ENCODE peak calls at places on chromosomes 13 and 19, in eight cellular contexts. O is adipocyte, K is mesenchymal stem cell, S is K562, F is psoas muscle, Z is heart right ventricle, I is lower lobe of right lung, G is ovary. B is an unnamed sample. For H3K4me1, the result is how much of the 10 kb centered on the place peaks cover.

GRCh38 chr13:72383646-72384045 is 343.8 kb downstream of the MZT1 start:
- DNase-seq in O (no peak), K (peak), S (no peak), F (no peak), Z (no peak), I (no peak), G (no peak), B (no peak)

GRCh38 chr13:36188446-36188845 is 25.9 kb downstream of the SOHLH2 start:
- DNase-seq in O (no peak), K (no peak), S (no peak), F (no peak), Z (no peak), I (no peak), G (no peak), B (no peak)

GRCh38 chr19:45506991-45507863 is at the start of gene VASP:
- DNase-seq in O (peak), K (peak), S (peak), F (peak), Z (peak), I (peak), G (peak), B (peak)

GRCh38 chr19:7831452-7831851 is 1.4 kb downstream of the EVI5L start:
- DNase-seq in O (peak), K (peak), S (peak), F (no peak), Z (no peak), I (no peak), G (no peak), B (peak)

GRCh38 chr19:34220472-34221063 is 33.8 kb upstream of the GARRE1 start:
- DNase-seq in O (peak), K (peak), S (peak), F (no peak), Z (peak), I (no peak), G (no peak), B (peak)

GRCh38 chr13:20566917-20567755 is at the start of gene IFT88:
- DNase-seq in O (peak), K (peak), S (peak), F (peak), Z (peak), I (peak), G (peak), B (peak)

GRCh38 chr13:21949818-21950429 is 279.1 kb downstream of the FGF9 start:
- DNase-seq in O (no peak), K (peak), S (no peak), F (no peak), Z (no peak), I (no peak), G (no peak), B (no peak)

GRCh38 chr13:113216165-113217056 is 7.0 kb downstream of the CUL4A start:
- DNase-seq in O (peak), K (peak), S (no peak), F (peak), Z (peak), I (peak), G (no peak), B (no peak)

GRCh38 chr13:23140492-23140891 is 40.3 kb upstream of the SGCG start:
- DNase-seq in O (no peak), K (no peak), S (no peak), F (no peak), Z (no peak), I (no peak), G (no peak), B (no peak)

GRCh38 chr13:94825507-94825906 is 113.2 kb upstream of the SOX21 start:
- DNase-seq in O (peak), K (peak), S (no peak), F (peak), Z (peak), I (no peak), G (peak), B (no peak)

GRCh38 chr13:99380402-99380801 is 73.2 kb upstream of the GPR183 start:
- DNase-seq in O (no peak), K (no peak), S (no peak), F (no peak), Z (no peak), I (no peak), G (no peak), B (no peak)

GRCh38 chr19:46466536-46467199 is 4.7 kb downstream of the PNMA8A start:
- DNase-seq in O (peak), K (peak), S (no peak), F (peak), Z (no peak), I (no peak), G (peak), B (peak)

GRCh38 chr19:47507031-47507430 is 7.8 kb downstream of the NAPA start:
- DNase-seq in O (no peak), K (no peak), S (no peak), F (peak), Z (peak), I (no peak), G (no peak), B (no peak)

GRCh38 chr19:42203700-42204099 is 13.8 kb downstream of the DEDD2 start:
- DNase-seq in O (no peak), K (no peak), S (no peak), F (no peak), Z (no peak), I (no peak), G (no peak), B (no peak)

GRCh38 chr13:94706854-94707399 is 5.4 kb downstream of the SOX21 start:
- DNase-seq in O (no peak), K (peak), S (no peak), F (no peak), Z (no peak), I (no peak), G (no peak), B (no peak)

GRCh38 chr13:77833331-77833863 is 85.2 kb downstream of the EDNRB start:
- DNase-seq in O (peak), K (peak), S (no peak), F (no peak), Z (peak), I (no peak), G (no peak), B (no peak)

GRCh38 chr13:96728463-96728862 is 265.8 kb downstream of the OXGR1 start:
- DNase-seq in O (no peak), K (no peak), S (no peak), F (no peak), Z (no peak), I (no peak), G (no peak), B (no peak)

GRCh38 chr13:57784633-57785032 is 153.1 kb downstream of the PCDH17 start:
- DNase-seq in O (no peak), K (no peak), S (no peak), F (no peak), Z (no peak), I (no peak), G (no peak), B (no peak)

GRCh38 chr13:20482275-20482761 is 43.3 kb downstream of the CRYL1 start:
- DNase-seq in O (no peak), K (no peak), S (no peak), F (no peak), Z (no peak), I (no peak), G (no peak), B (no peak)

GRCh38 chr19:33394723-33395560 is 21.4 kb downstream of the CEBPG start:
- DNase-seq in O (no peak), K (no peak), S (no peak), F (peak), Z (no peak), I (peak), G (peak), B (no peak)

GRCh38 chr13:26735677-26736076 is 24.9 kb downstream of the GPR12 start:
- DNase-seq in O (no peak), K (no peak), S (no peak), F (no peak), Z (no peak), I (no peak), G (no peak), B (no peak)

GRCh38 chr13:45434556-45435371 is 16.6 kb upstream of the SLC25A30 start:
- DNase-seq in O (no peak), K (no peak), S (no peak), F (no peak), Z (no peak), I (no peak), G (no peak), B (no peak)

GRCh38 chr19:8250596-8250995 is 41.4 kb downstream of the CERS4 start:
- DNase-seq in O (no peak), K (no peak), S (no peak), F (no peak), Z (no peak), I (no peak), G (no peak), B (no peak)

GRCh38 chr19:44951179-44952159 is 3.7 kb upstream of the CLPTM1 start:
- DNase-seq in O (peak), K (peak), S (peak), F (peak), Z (peak), I (no peak), G (peak), B (peak)

GRCh38 chr13:27004866-27005265 is 166.7 kb downstream of the USP12 start:
- DNase-seq in O (no peak), K (no peak), S (no peak), F (no peak), Z (no peak), I (no peak), G (no peak), B (no peak)

GRCh38 chr13:27830010-27830409 is 37.7 kb downstream of the GSX1 start:
- DNase-seq in O (peak), K (peak), S (peak), F (peak), Z (peak), I (peak), G (peak), B (peak)

GRCh38 chr19:33459220-33459619 is 62.4 kb downstream of the PEPD start:
- DNase-seq in O (no peak), K (no peak), S (no peak), F (no peak), Z (no peak), I (peak), G (peak), B (no peak)

GRCh38 chr13:114068723-114069322 is 63.6 kb downstream of the RASA3 start:
- DNase-seq in O (peak), K (peak), S (no peak), F (peak), Z (no peak), I (no peak), G (peak), B (no peak)

GRCh38 chr19:28827382-28827781 is 385.6 kb downstream of the UQCRFS1 start:
- DNase-seq in O (no peak), K (no peak), S (no peak), F (no peak), Z (no peak), I (no peak), G (no peak), B (no peak)

GRCh38 chr13:43720780-43721397 is 65.9 kb downstream of the ENOX1 start:
- DNase-seq in O (peak), K (peak), S (no peak), F (no peak), Z (no peak), I (no peak), G (no peak), B (no peak)

GRCh38 chr19:46224773-46225172 is 4.8 kb upstream of the IGFL1 start:
- DNase-seq in O (no peak), K (no peak), S (no peak), F (no peak), Z (no peak), I (no peak), G (no peak), B (no peak)

GRCh38 chr19:54178581-54179261 is 5.8 kb upstream of the TMC4 start:
- DNase-seq in O (no peak), K (no peak), S (peak), F (no peak), Z (no peak), I (no peak), G (no peak), B (peak)

GRCh38 chr13:105311094-105311493 is 1224.4 kb downstream of the EFNB2 start:
- DNase-seq in O (no peak), K (no peak), S (no peak), F (no peak), Z (no peak), I (no peak), G (no peak), B (no peak)

DNA sequence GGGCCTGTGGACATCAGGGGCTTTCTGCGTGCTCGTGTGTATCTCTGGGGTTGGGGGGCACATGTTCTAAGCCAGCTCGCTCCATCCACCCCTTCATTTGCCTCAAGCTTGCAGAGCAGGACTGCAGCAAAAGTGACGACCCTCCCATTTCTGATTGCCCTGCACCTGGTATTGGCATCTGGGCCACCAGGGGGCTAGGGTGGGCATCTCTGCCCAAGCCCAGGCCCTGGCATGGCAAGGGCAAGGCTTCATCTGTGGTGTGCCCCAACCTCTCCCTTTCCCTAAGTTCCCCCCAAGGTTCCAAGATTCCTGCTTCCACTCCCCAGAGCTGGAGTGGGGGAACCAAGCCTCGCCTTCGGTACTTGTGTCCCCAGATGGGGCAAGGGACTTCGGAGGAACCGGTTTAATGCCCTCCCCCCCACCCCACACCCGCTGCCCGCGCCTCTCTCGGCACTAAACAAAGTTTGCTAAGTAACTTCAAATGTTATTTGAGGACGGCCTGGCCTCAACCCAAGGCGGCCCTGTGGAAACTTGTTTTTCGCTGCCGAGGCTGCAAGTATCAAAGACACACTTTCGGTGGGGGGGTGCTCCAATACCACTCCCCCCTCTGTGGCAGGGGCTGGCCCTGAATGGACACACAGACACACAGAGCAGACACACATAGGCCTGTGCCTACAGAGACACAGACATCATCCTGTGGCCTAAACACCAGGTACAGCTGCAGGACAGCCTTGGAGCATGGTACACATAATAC is 12.2 kb downstream of the NFIX start:
- DNase-seq in O (no peak), K (no peak), S (no peak), F (peak), Z (peak), I (peak), G (peak), B (no peak)
- H3K4me1 ChIP-seq in O (half or more), K (under half), S (half or more), F (half or more), Z (half or more), I (half or more), G (half or more), B (under half)

GRCh38 chr19:11373166-11373884 is 1.1 kb upstream of the SWSAP1 start:
- DNase-seq in O (no peak), K (peak), S (no peak), F (no peak), Z (no peak), I (no peak), G (no peak), B (no peak)
- H3K4me3 ChIP-seq in O (no peak), K (no peak), S (peak), F (no peak), Z (no peak), I (peak), G (no peak), B (peak)

GRCh38 chr19:38700350-38700932 is 43.8 kb downstream of the CAPN12 start:
- DNase-seq in O (no peak), K (no peak), S (no peak), F (no peak), Z (no peak), I (no peak), G (no peak), B (no peak)
- H3K4me1 ChIP-seq in O (under half), K (half or more), S (under half), F (under half), Z (half or more), I (half or more), G (under half), B (under half)

GRCh38 chr13:46668906-46669525 is 116.0 kb downstream of the LRCH1 start:
- DNase-seq in O (no peak), K (peak), S (no peak), F (no peak), Z (no peak), I (no peak), G (no peak), B (no peak)

GRCh38 chr13:46667687-46668281 is 114.8 kb downstream of the LRCH1 start:
- DNase-seq in O (no peak), K (peak), S (no peak), F (no peak), Z (no peak), I (no peak), G (no peak), B (peak)

GRCh38 chr13:46665630-46666482 is 112.9 kb downstream of the LRCH1 start:
- DNase-seq in O (peak), K (peak), S (no peak), F (no peak), Z (no peak), I (no peak), G (no peak), B (no peak)

GRCh38 chr13:46666727-46667456 is 113.9 kb downstream of the LRCH1 start:
- DNase-seq in O (no peak), K (no peak), S (no peak), F (no peak), Z (peak), I (no peak), G (no peak), B (peak)

GRCh38 chr13:46668302-46668720 is 115.3 kb downstream of the LRCH1 start:
- DNase-seq in O (peak), K (peak), S (no peak), F (no peak), Z (peak), I (no peak), G (no peak), B (peak)
- H3K4me3 ChIP-seq in O (peak), K (no peak), S (no peak), F (peak), Z (peak), I (peak), G (peak), B (peak)

GRCh38 chr19:1540353-1540925 is 16.6 kb downstream of the PLK5 start:
- DNase-seq in O (no peak), K (no peak), S (no peak), F (no peak), Z (no peak), I (no peak), G (peak), B (no peak)
- H3K4me1 ChIP-seq in O (under half), K (under half), S (under half), F (under half), Z (under half), I (under half), G (under half), B (under half)

DNA sequence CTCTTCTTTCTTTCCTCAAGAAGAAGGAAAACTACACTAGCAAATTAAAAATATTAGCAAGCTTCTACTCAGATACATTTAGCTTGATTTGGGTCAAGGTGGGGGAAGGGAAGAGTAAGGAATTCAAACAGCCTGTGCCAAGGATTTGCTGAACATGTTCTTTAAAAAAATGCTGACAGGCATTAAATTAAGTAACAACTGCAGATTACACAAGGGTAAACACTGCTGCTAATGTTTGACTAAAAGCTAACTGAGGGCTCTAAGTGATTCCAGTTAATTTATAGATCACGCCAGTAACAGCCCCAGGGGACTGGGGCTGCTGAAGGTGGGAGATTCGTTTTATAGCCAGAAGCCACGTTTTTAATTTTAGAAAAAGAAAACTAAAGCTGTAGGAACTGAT is 321.7 kb downstream of the DLEU7 start:
- DNase-seq in O (peak), K (peak), S (no peak), F (no peak), Z (no peak), I (no peak), G (no peak), B (peak)
- H3K4me3 ChIP-seq in O (peak), K (no peak), S (no peak), F (peak), Z (no peak), I (no peak), G (no peak), B (no peak)

B was measured in OCI-LY7.